ENCODE peak calls at places on chromosomes 3 and 15, in seven cellular contexts. R, F, T, B, H, S and Y are unnamed samples.

GRCh38 chr3:52845157-52845556 is 10.3 kb upstream of the MUSTN1 start:
- DNase-seq in F (peak; percentile 36), T (peak; percentile 68), B (peak; percentile 90), S (peak; percentile 40), H (no peak), R (no peak), Y (no peak)

GRCh38 chr3:151869186-151869585 is 4.3 kb upstream of the SUCNR1 start:
- DNase-seq in S (no peak), B (no peak), R (no peak), F (no peak), H (no peak), T (no peak), Y (no peak)

GRCh38 chr3:181735921-181736320 is 24.2 kb downstream of the SOX2 start:
- DNase-seq in F (no peak), T (no peak), S (no peak), H (no peak), R (no peak), B (no peak), Y (no peak)

GRCh38 chr3:158725348-158725966 is 6.8 kb downstream of the RARRES1 start:
- DNase-seq in F (no peak), T (no peak), B (peak; percentile 75), R (no peak), H (peak; percentile 87), S (peak; percentile 47), Y (peak; percentile 41)

GRCh38 chr3:73324203-73325155 is 263.0 kb downstream of the EBLN2 start:
- DNase-seq in H (no peak), R (no peak), F (no peak), S (no peak), B (no peak), T (no peak), Y (no peak)

GRCh38 chr3:46932455-46933225 is 43.9 kb downstream of the CCDC12 start:
- DNase-seq in H (no peak), S (no peak), T (peak; percentile 24), B (peak; percentile 61), F (peak; percentile 76), R (no peak), Y (no peak)

GRCh38 chr3:46884929-46885328 is 7.4 kb downstream of the PTH1R start:
- DNase-seq in H (no peak), B (no peak), R (no peak), T (no peak), F (no peak), S (no peak), Y (no peak)

GRCh38 chr3:111720681-111721380 is 125.7 kb upstream of the ZBED2 start:
- DNase-seq in H (no peak), B (no peak), S (no peak), T (no peak), F (no peak), R (no peak), Y (no peak)

GRCh38 chr15:85462029-85462428 is 81.6 kb downstream of the AKAP13 start:
- DNase-seq in T (no peak), R (no peak), H (no peak), B (no peak), F (no peak), S (no peak), Y (no peak)

GRCh38 chr15:60735559-60736047 is 256.7 kb upstream of the ICE2 start:
- DNase-seq in T (no peak), H (no peak), B (no peak), R (no peak), F (no peak), S (no peak), Y (no peak)

GRCh38 chr15:25947336-25948080 is 84.4 kb upstream of the ATP10A start:
- DNase-seq in S (no peak), F (no peak), H (no peak), B (no peak), T (no peak), R (no peak), Y (no peak)

GRCh38 chr3:195873281-195873887 is 35.0 kb downstream of the TNK2 start:
- DNase-seq in F (no peak), H (no peak), T (no peak), S (no peak), B (no peak), R (no peak), Y (no peak)

GRCh38 chr15:81229596-81229995 is 32.9 kb downstream of the IL16 start:
- DNase-seq in S (no peak), R (no peak), B (peak; percentile 76), T (no peak), H (no peak), F (no peak), Y (no peak)

DNA sequence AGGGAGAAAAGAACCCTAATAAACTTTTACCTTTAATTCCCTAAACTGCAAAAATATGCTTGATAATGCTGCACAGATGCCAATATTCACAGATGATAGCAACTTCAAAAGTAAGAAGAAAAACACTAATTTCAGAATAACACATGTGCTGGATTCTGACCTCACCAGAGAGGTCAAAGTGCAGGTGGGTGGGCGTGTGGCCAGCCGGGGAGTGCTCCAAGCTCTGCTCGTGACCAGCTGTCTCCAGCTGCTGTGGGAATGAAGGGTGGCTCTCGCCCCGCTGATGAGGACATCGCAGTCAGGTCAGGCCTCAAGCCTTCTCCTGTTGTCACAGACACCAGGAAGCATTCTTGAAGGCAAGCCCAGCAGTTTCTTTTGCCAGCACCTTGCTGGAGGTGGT is 57.1 kb downstream of the ADAMTS17 start:
- DNase-seq in F (no peak), R (no peak), T (peak; percentile 36), S (peak; percentile 36), H (no peak), B (peak; percentile 90), Y (no peak)
- TF ChIP-seq POLR2AphosphoS5 in F (no peak), R (no peak), T (peak; percentile 55), S (peak; percentile 70), H (no peak), B (no peak), Y (no peak)

GRCh38 chr15:62119926-62120273 is 45.2 kb downstream of the C2CD4B start:
- DNase-seq in T (no peak), R (no peak), B (no peak), F (no peak), S (no peak), H (no peak), Y (no peak)

GRCh38 chr15:62120776-62121175 is 44.3 kb downstream of the C2CD4B start:
- DNase-seq in S (no peak), H (no peak), B (no peak), R (no peak), T (no peak), F (no peak), Y (no peak)

GRCh38 chr15:62121273-62122015 is 43.6 kb downstream of the C2CD4B start:
- DNase-seq in B (no peak), S (no peak), T (no peak), R (no peak), F (no peak), H (peak; percentile 32), Y (no peak)

GRCh38 chr15:62124176-62124952 is 40.7 kb downstream of the C2CD4B start:
- DNase-seq in S (no peak), H (peak; percentile 99), R (no peak), F (no peak), T (no peak), B (no peak), Y (no peak)

DNA sequence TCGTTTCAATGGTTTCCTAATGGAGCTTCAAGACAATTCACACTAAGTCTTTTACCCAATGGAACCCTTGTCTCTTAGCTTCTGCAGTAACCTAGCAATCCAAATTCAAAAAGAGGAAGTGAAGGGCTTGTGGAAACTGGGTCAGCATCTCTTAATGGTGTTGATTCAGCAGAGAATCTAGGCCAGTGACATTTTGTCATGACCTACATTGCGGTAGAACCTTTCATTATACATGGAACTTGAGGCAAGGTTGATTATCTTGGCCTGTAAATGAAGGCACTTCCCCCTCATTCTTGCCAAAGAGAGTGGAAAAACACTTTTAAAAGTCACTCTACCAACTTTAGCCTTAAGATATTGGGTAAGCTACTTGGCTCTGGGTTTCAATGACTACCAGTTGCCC is 42.8 kb downstream of the C2CD4B start:
- DNase-seq in S (no peak), R (no peak), B (no peak), H (no peak), T (no peak), F (no peak), Y (no peak)
- H3K27ac ChIP-seq in S (no peak overlapping the region), R (no peak overlapping the region), B (no peak overlapping the region), H (no peak overlapping the region), T (peak overlapping the region; percentile 73), F (no peak overlapping the region), Y (no peak overlapping the region)

GRCh38 chr15:90181781-90182180 is 19.3 kb upstream of the SEMA4B start:
- DNase-seq in H (no peak), F (peak; percentile 8), T (no peak), B (no peak), S (no peak), R (no peak), Y (no peak)

GRCh38 chr15:90187257-90187868 is 13.8 kb upstream of the SEMA4B start:
- DNase-seq in T (no peak), B (no peak), R (no peak), F (peak; percentile 33), H (no peak), S (no peak), Y (no peak)

GRCh38 chr15:90188914-90189748 is 12.0 kb upstream of the SEMA4B start:
- DNase-seq in H (no peak), R (no peak), T (no peak), S (no peak), F (no peak), B (no peak), Y (no peak)

GRCh38 chr15:90184119-90184785 is 16.9 kb upstream of the SEMA4B start:
- DNase-seq in R (peak; percentile 76), F (peak; percentile 86), H (no peak), S (peak; percentile 89), T (peak; percentile 91), B (peak; percentile 96), Y (peak; percentile 85)

GRCh38 chr15:90184786-90185704 is 16.1 kb upstream of the SEMA4B start:
- DNase-seq in H (no peak), R (no peak), T (peak; percentile 74), B (peak; percentile 85), F (peak; percentile 95), S (peak; percentile 81), Y (peak; percentile 77)
- TF ChIP-seq POLR2A in H (no peak), R (peak; percentile 66), T (no peak), B (peak; percentile 77), F (no peak), S (peak; percentile 73), Y (peak; percentile 38)

GRCh38 chr15:23647421-23648375 is at the start of gene MAGEL2:
- DNase-seq in H (no peak), T (no peak), F (no peak), S (no peak), R (no peak), B (no peak), Y (no peak)
- TF ChIP-seq POLR2AphosphoS5 in H (no peak), T (no peak), F (no peak), S (no peak), R (no peak), B (no peak), Y (no peak)

DNA sequence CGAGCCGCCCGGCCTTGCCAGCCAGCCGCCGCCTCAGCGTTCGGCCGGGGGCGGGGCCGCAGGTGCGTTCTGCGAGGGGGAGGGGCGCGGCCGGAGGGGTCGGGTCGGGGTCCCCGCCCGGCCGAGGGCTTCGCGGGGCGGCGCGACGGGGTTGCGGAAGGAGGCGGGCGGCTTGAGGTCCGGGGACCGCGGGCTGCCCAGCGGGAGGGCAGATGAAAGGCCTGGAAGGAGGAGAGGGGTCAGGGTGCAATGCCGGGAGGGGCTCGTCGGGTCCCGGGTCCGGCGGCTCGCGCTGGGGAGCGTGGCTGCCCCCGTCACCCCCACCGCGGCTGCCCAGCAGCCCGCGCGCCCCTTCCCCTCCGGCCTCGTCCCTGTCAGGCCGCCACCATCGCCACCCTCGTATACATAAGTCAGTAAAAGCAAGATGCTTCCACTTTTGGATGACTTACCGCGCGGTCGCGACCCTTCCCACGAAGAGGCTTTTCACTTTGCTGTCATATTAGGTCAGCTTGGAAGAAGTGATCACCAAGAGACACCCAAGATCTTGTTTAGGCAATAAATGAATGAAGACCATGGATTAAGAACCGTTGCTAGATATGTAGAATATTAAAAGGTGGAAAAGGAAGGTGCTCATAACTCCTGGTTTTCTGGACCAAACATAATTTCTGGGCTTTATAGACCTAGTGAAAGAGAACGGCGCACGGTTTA is 649 bp upstream of the ANP32A start:
- DNase-seq in R (no peak), S (no peak), T (no peak), H (peak; percentile 41), B (peak; percentile 61), F (no peak), Y (no peak)
- H3K27ac ChIP-seq in R (peak overlapping the region; percentile 55), S (peak overlapping the region; percentile 99), T (peak overlapping the region; percentile 98), H (no peak overlapping the region), B (peak overlapping the region; percentile 98), F (peak overlapping the region; percentile 99), Y (peak overlapping the region; percentile 99)